ENCODE peak calls at places on chromosomes 2 and 18, in seven cellular contexts. One of them, this sample, is unnamed.
A peak's percentile ranks its signal among the peaks of the same experiment; 100 is the strongest.

GRCh38 chr18:57803119-57803969 is at the start of gene ATP8B1:
- DNase-seq in IMR-90: peak; percentile 73
- DNase-seq in mesenchymal stem cell: peak; percentile 74
- DNase-seq in neuronal stem cell: peak; percentile 47
- DNase-seq in H1: peak; percentile 56
- DNase-seq in trophoblast cell: peak; percentile 97
- DNase-seq in H9: peak; percentile 91
- DNase-seq in this sample: peak; percentile 94

GRCh38 chr2:105412584-105412983 is 13.7 kb upstream of the FHL2 start:
- DNase-seq in H1: no peak
- DNase-seq in H9: no peak
- DNase-seq in IMR-90: no peak
- DNase-seq in trophoblast cell: no peak
- DNase-seq in neuronal stem cell: no peak
- DNase-seq in mesenchymal stem cell: no peak
- DNase-seq in this sample: no peak

GRCh38 chr2:175854665-175855064 is 147.4 kb downstream of the LNPK start:
- DNase-seq in mesenchymal stem cell: no peak
- DNase-seq in IMR-90: no peak
- DNase-seq in H1: no peak
- DNase-seq in H9: no peak
- DNase-seq in neuronal stem cell: no peak
- DNase-seq in trophoblast cell: no peak
- DNase-seq in this sample: no peak

GRCh38 chr2:41972819-41973218 is 75.0 kb upstream of the PKDCC start:
- DNase-seq in mesenchymal stem cell: no peak
- DNase-seq in H1: no peak
- DNase-seq in H9: no peak
- DNase-seq in trophoblast cell: no peak
- DNase-seq in IMR-90: no peak
- DNase-seq in neuronal stem cell: no peak
- DNase-seq in this sample: no peak

GRCh38 chr2:149100739-149101699 is 62.5 kb downstream of the LYPD6B start:
- DNase-seq in IMR-90: no peak
- DNase-seq in mesenchymal stem cell: no peak
- DNase-seq in H1: no peak
- DNase-seq in neuronal stem cell: no peak
- DNase-seq in trophoblast cell: no peak
- DNase-seq in H9: no peak
- DNase-seq in this sample: no peak

GRCh38 chr18:79511671-79512301 is 116.1 kb downstream of the NFATC1 start:
- DNase-seq in H1: no peak
- DNase-seq in IMR-90: no peak
- DNase-seq in mesenchymal stem cell: no peak
- DNase-seq in trophoblast cell: no peak
- DNase-seq in H9: peak; percentile 31
- DNase-seq in neuronal stem cell: no peak
- DNase-seq in this sample: no peak

GRCh38 chr2:162839419-162839818 is 852 bp upstream of the KCNH7 start:
- DNase-seq in H1: no peak
- DNase-seq in IMR-90: no peak
- DNase-seq in neuronal stem cell: no peak
- DNase-seq in mesenchymal stem cell: no peak
- DNase-seq in trophoblast cell: no peak
- DNase-seq in H9: peak; percentile 33
- DNase-seq in this sample: no peak

GRCh38 chr2:216991563-216991962 is 131.7 kb upstream of the TNP1 start:
- DNase-seq in neuronal stem cell: no peak
- DNase-seq in H9: no peak
- DNase-seq in IMR-90: peak; percentile 25
- DNase-seq in trophoblast cell: no peak
- DNase-seq in H1: no peak
- DNase-seq in mesenchymal stem cell: peak; percentile 74
- DNase-seq in this sample: no peak

GRCh38 chr2:205892141-205893064 is 193.6 kb downstream of the INO80D start:
- DNase-seq in trophoblast cell: peak; percentile 5
- DNase-seq in neuronal stem cell: peak; percentile 42
- DNase-seq in IMR-90: peak; percentile 46
- DNase-seq in mesenchymal stem cell: no peak
- DNase-seq in H1: no peak
- DNase-seq in H9: no peak
- DNase-seq in this sample: no peak

GRCh38 chr2:10161961-10162441 is 39.5 kb downstream of the RRM2 start:
- DNase-seq in IMR-90: no peak
- DNase-seq in trophoblast cell: no peak
- DNase-seq in neuronal stem cell: no peak
- DNase-seq in H9: no peak
- DNase-seq in mesenchymal stem cell: no peak
- DNase-seq in H1: no peak
- DNase-seq in this sample: no peak

GRCh38 chr2:62406573-62407043 is 99.4 kb downstream of the TMEM17 start:
- DNase-seq in mesenchymal stem cell: peak; percentile 22
- DNase-seq in trophoblast cell: peak; percentile 41
- DNase-seq in H1: no peak
- DNase-seq in neuronal stem cell: no peak
- DNase-seq in IMR-90: no peak
- DNase-seq in H9: no peak
- DNase-seq in this sample: no peak

GRCh38 chr2:85376291-85377065 is 21.9 kb downstream of the ELMOD3 start:
- DNase-seq in IMR-90: peak; percentile 63
- DNase-seq in neuronal stem cell: no peak
- DNase-seq in mesenchymal stem cell: peak; percentile 7
- DNase-seq in H9: no peak
- DNase-seq in H1: no peak
- DNase-seq in trophoblast cell: no peak
- DNase-seq in this sample: no peak

GRCh38 chr2:217604527-217605279 is 398.1 kb downstream of the TNS1 start:
- DNase-seq in mesenchymal stem cell: no peak
- DNase-seq in H9: no peak
- DNase-seq in H1: no peak
- DNase-seq in IMR-90: no peak
- DNase-seq in neuronal stem cell: no peak
- DNase-seq in trophoblast cell: no peak
- DNase-seq in this sample: no peak

GRCh38 chr2:226426292-226426736 is 373.3 kb downstream of the IRS1 start:
- DNase-seq in IMR-90: peak; percentile 99
- DNase-seq in H9: no peak
- DNase-seq in mesenchymal stem cell: peak; percentile 92
- DNase-seq in neuronal stem cell: no peak
- DNase-seq in H1: no peak
- DNase-seq in trophoblast cell: peak; percentile 65
- DNase-seq in this sample: no peak

GRCh38 chr18:11323359-11323819 is 174.0 kb upstream of the PIEZO2 start:
- DNase-seq in mesenchymal stem cell: peak; percentile 85
- DNase-seq in trophoblast cell: peak; percentile 74
- DNase-seq in H1: no peak
- DNase-seq in IMR-90: peak; percentile 72
- DNase-seq in neuronal stem cell: no peak
- DNase-seq in H9: no peak
- DNase-seq in this sample: peak; percentile 90

DNA sequence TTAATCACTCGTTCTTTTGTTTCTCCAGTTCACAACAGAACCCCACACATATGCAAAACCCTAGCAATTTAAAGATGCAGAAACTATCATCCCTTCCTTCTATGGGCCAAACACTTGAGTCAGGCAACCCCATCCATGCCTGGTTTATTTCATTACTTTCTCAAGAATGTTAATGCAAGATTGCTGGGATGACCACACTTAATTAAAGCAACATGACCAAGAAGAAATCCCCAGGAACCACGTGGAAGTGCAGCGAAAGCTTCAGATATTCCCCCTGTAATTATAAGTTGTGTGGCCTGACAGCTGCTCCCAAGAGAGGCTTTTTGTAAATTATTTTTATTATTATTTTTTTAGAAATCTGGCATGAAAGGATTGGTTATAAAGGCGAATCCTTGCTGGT is 246.2 kb upstream of the ID2 start:
- DNase-seq in IMR-90: no peak
- DNase-seq in mesenchymal stem cell: no peak
- DNase-seq in H9: no peak
- DNase-seq in trophoblast cell: no peak
- DNase-seq in H1: no peak
- DNase-seq in neuronal stem cell: no peak
- DNase-seq in this sample: no peak
- H2AK5ac ChIP-seq in IMR-90: no peak overlapping the region
- H2AK5ac ChIP-seq in mesenchymal stem cell: no peak overlapping the region
- H2AK5ac ChIP-seq in H9: no peak overlapping the region
- H2AK5ac ChIP-seq in trophoblast cell: no peak overlapping the region
- H2AK5ac ChIP-seq in H1: no peak overlapping the region
- H2AK5ac ChIP-seq in neuronal stem cell: no peak overlapping the region
- H2AK5ac ChIP-seq in this sample: no peak overlapping the region

GRCh38 chr2:132656213-132656612 is 13.8 kb downstream of the LYPD1 start:
- DNase-seq in trophoblast cell: no peak
- DNase-seq in neuronal stem cell: no peak
- DNase-seq in H1: no peak
- DNase-seq in H9: no peak
- DNase-seq in IMR-90: peak; percentile 48
- DNase-seq in mesenchymal stem cell: no peak
- DNase-seq in this sample: no peak
- H3K27ac ChIP-seq in trophoblast cell: no peak overlapping the region
- H3K27ac ChIP-seq in neuronal stem cell: no peak overlapping the region
- H3K27ac ChIP-seq in H1: no peak overlapping the region
- H3K27ac ChIP-seq in H9: no peak overlapping the region
- H3K27ac ChIP-seq in IMR-90: no peak overlapping the region
- H3K27ac ChIP-seq in mesenchymal stem cell: no peak overlapping the region
- H3K27ac ChIP-seq in this sample: no peak overlapping the region

DNA sequence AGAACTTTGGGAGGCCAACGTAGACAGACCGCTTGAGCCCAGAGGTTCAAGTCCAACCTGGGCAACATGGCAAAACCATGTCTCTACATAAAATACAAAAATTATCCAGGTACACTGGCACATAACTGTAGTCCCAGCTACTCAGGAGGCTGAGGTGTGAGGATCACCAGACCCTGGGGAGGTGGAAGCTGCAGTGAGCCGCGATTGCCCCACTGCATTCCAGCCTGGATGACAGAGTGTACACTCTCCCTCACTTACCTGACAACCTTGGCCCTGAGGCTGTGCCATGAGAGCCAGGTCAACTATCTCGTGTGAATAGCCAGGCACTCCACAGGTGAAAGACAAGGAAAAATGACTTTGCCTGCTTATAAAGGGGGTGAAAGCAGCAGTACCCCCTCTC is 39.3 kb downstream of the CBLN2 start:
- DNase-seq in H9: no peak
- DNase-seq in mesenchymal stem cell: no peak
- DNase-seq in neuronal stem cell: no peak
- DNase-seq in trophoblast cell: peak; percentile 3
- DNase-seq in H1: no peak
- DNase-seq in IMR-90: no peak
- DNase-seq in this sample: no peak
- H2AK5ac ChIP-seq in H9: no peak overlapping the region
- H2AK5ac ChIP-seq in mesenchymal stem cell: no peak overlapping the region
- H2AK5ac ChIP-seq in neuronal stem cell: peak overlapping the region; percentile 37
- H2AK5ac ChIP-seq in trophoblast cell: no peak overlapping the region
- H2AK5ac ChIP-seq in H1: no peak overlapping the region
- H2AK5ac ChIP-seq in IMR-90: no peak overlapping the region
- H2AK5ac ChIP-seq in this sample: no peak overlapping the region

DNA sequence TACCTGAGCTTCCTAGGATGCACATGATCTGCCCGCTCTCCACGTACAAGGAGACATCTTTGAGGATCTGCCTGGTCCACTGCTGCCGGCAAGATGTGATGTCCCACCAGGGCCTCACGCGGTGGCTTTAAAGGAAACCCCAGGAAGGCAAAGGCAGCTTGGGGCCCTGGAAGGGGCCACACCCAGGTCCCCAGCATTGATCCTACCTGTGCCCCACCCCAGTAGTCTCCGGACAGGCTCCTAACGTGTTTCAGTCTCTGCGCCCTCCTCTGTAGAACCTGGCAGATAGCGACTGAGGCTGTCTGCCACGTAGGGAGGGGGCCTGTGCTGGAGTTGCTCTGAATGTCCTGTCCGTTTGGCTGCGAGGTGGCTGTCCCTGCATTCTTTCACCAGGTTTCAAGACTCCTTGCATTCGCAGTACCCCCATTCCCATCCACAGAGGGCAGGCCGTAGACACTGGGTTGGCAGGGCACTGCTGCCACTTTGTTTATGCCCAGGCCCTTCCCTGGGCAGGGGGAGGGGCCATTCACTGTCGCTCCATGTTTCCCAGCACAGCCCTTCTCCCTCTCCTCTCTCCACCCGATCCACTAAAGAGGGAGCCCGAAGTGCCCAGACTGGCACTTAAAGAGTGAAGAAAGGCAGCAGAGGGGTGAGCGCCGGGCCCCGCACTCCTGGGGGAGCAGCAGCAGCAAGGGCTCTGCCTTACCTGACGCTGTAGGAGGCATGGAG is 644 bp downstream of the ABCG5 start:
- DNase-seq in IMR-90: no peak
- DNase-seq in H1: no peak
- DNase-seq in trophoblast cell: no peak
- DNase-seq in mesenchymal stem cell: no peak
- DNase-seq in neuronal stem cell: no peak
- DNase-seq in H9: no peak
- DNase-seq in this sample: no peak
- H3K27ac ChIP-seq in IMR-90: no peak overlapping the region
- H3K27ac ChIP-seq in H1: no peak overlapping the region
- H3K27ac ChIP-seq in trophoblast cell: no peak overlapping the region
- H3K27ac ChIP-seq in mesenchymal stem cell: no peak overlapping the region
- H3K27ac ChIP-seq in neuronal stem cell: no peak overlapping the region
- H3K27ac ChIP-seq in H9: no peak overlapping the region
- H3K27ac ChIP-seq in this sample: no peak overlapping the region

GRCh38 chr2:23561088-23561487 is 176.1 kb downstream of the KLHL29 start:
- DNase-seq in H9: no peak
- DNase-seq in trophoblast cell: no peak
- DNase-seq in IMR-90: peak; percentile 54
- DNase-seq in mesenchymal stem cell: no peak
- DNase-seq in neuronal stem cell: no peak
- DNase-seq in H1: no peak
- DNase-seq in this sample: no peak
- H2AK5ac ChIP-seq in H9: no peak overlapping the region
- H2AK5ac ChIP-seq in trophoblast cell: peak overlapping the region; percentile 30
- H2AK5ac ChIP-seq in IMR-90: no peak overlapping the region
- H2AK5ac ChIP-seq in mesenchymal stem cell: no peak overlapping the region
- H2AK5ac ChIP-seq in neuronal stem cell: no peak overlapping the region
- H2AK5ac ChIP-seq in H1: no peak overlapping the region
- H2AK5ac ChIP-seq in this sample: no peak overlapping the region